ENCODE peak calls at places on chromosomes 16 and 17, in four cellular contexts. One of them, this sample, is unnamed.

GRCh38 chr17:19248923-19249574 is 11.9 kb downstream of the EPN2 start:
- DNase-seq in fibroblast of lung: peak
- DNase-seq in cardiac fibroblast: peak
- DNase-seq in stomach: no peak
- DNase-seq in this sample: peak

GRCh38 chr17:80970044-80970761 is 21.4 kb upstream of the CHMP6 start:
- DNase-seq in cardiac fibroblast: no peak
- DNase-seq in fibroblast of lung: peak
- DNase-seq in stomach: peak
- DNase-seq in this sample: peak

GRCh38 chr16:76583466-76583865 is 306.3 kb downstream of the CNTNAP4 start:
- DNase-seq in stomach: no peak
- DNase-seq in cardiac fibroblast: peak
- DNase-seq in fibroblast of lung: peak
- DNase-seq in this sample: peak

GRCh38 chr17:74746376-74746775 is 2.1 kb upstream of the NHERF1 start:
- DNase-seq in cardiac fibroblast: no peak
- DNase-seq in stomach: no peak
- DNase-seq in fibroblast of lung: no peak
- DNase-seq in this sample: no peak

GRCh38 chr17:79458356-79458755 is 152.5 kb downstream of the RBFOX3 start:
- DNase-seq in fibroblast of lung: no peak
- DNase-seq in cardiac fibroblast: no peak
- DNase-seq in stomach: no peak
- DNase-seq in this sample: no peak

GRCh38 chr16:30551781-30552180 is 6.4 kb downstream of the ZNF764 start:
- DNase-seq in cardiac fibroblast: no peak
- DNase-seq in fibroblast of lung: no peak
- DNase-seq in stomach: no peak
- DNase-seq in this sample: no peak

GRCh38 chr17:55279203-55279602 is 14.4 kb downstream of the HLF start:
- DNase-seq in fibroblast of lung: no peak
- DNase-seq in stomach: no peak
- DNase-seq in cardiac fibroblast: no peak
- DNase-seq in this sample: no peak

GRCh38 chr16:63890072-63890471 is 1231.8 kb downstream of the CDH11 start:
- DNase-seq in cardiac fibroblast: peak
- DNase-seq in stomach: no peak
- DNase-seq in fibroblast of lung: peak
- DNase-seq in this sample: peak

GRCh38 chr17:29844339-29845048 is 85.5 kb downstream of the SSH2 start:
- DNase-seq in stomach: no peak
- DNase-seq in cardiac fibroblast: peak
- DNase-seq in fibroblast of lung: peak
- DNase-seq in this sample: no peak

GRCh38 chr17:1193300-1193699 is 13.5 kb upstream of the ABR start:
- DNase-seq in cardiac fibroblast: no peak
- DNase-seq in stomach: no peak
- DNase-seq in fibroblast of lung: no peak
- DNase-seq in this sample: no peak

GRCh38 chr17:80236911-80237310 is 16.7 kb downstream of the SLC26A11 start:
- DNase-seq in cardiac fibroblast: no peak
- DNase-seq in fibroblast of lung: no peak
- DNase-seq in stomach: no peak
- DNase-seq in this sample: no peak

GRCh38 chr17:61218438-61218837 is 181.2 kb upstream of the TBX2 start:
- DNase-seq in cardiac fibroblast: peak
- DNase-seq in stomach: no peak
- DNase-seq in fibroblast of lung: peak
- DNase-seq in this sample: peak

GRCh38 chr16:83623091-83623730 is 184.6 kb upstream of the HSBP1 start:
- DNase-seq in fibroblast of lung: no peak
- DNase-seq in cardiac fibroblast: no peak
- DNase-seq in stomach: no peak
- DNase-seq in this sample: no peak

GRCh38 chr17:82239401-82239925 is 10.6 kb downstream of the SLC16A3 start:
- DNase-seq in cardiac fibroblast: peak
- DNase-seq in fibroblast of lung: no peak
- DNase-seq in stomach: no peak
- DNase-seq in this sample: no peak

GRCh38 chr17:75124041-75124818 is 7.3 kb downstream of the NT5C start:
- DNase-seq in cardiac fibroblast: peak
- DNase-seq in stomach: peak
- DNase-seq in fibroblast of lung: peak
- DNase-seq in this sample: peak

GRCh38 chr16:76959166-76959565 is 231.8 kb upstream of the MON1B start:
- DNase-seq in cardiac fibroblast: no peak
- DNase-seq in stomach: no peak
- DNase-seq in fibroblast of lung: no peak
- DNase-seq in this sample: peak

GRCh38 chr16:16790597-16790996 is 411.7 kb downstream of the NPIPA7 start:
- DNase-seq in cardiac fibroblast: no peak
- DNase-seq in stomach: no peak
- DNase-seq in fibroblast of lung: no peak
- DNase-seq in this sample: no peak

GRCh38 chr16:77986021-77986420 is 36.3 kb upstream of the CLEC3A start:
- DNase-seq in cardiac fibroblast: no peak
- DNase-seq in fibroblast of lung: no peak
- DNase-seq in stomach: no peak
- DNase-seq in this sample: no peak

GRCh38 chr16:50580180-50580771 is 32.1 kb downstream of the NKD1 start:
- DNase-seq in fibroblast of lung: no peak
- DNase-seq in stomach: no peak
- DNase-seq in cardiac fibroblast: no peak
- DNase-seq in this sample: peak

GRCh38 chr16:1042776-1043349 is 29.7 kb upstream of the SSTR5 start:
- DNase-seq in cardiac fibroblast: no peak
- DNase-seq in fibroblast of lung: no peak
- DNase-seq in stomach: no peak
- DNase-seq in this sample: no peak

GRCh38 chr16:25052530-25052929 is 37.4 kb upstream of the ARHGAP17 start:
- DNase-seq in fibroblast of lung: no peak
- DNase-seq in stomach: peak
- DNase-seq in cardiac fibroblast: no peak
- DNase-seq in this sample: no peak

GRCh38 chr17:47949951-47950350 is 7.7 kb downstream of the PRR15L start:
- DNase-seq in fibroblast of lung: no peak
- DNase-seq in stomach: peak
- DNase-seq in cardiac fibroblast: no peak
- DNase-seq in this sample: no peak

GRCh38 chr16:66256919-66257318 is 109.6 kb upstream of the CDH5 start:
- DNase-seq in cardiac fibroblast: no peak
- DNase-seq in stomach: no peak
- DNase-seq in fibroblast of lung: no peak
- DNase-seq in this sample: peak

GRCh38 chr17:60079401-60079861 is 710 bp upstream of the HEATR6 start:
- DNase-seq in cardiac fibroblast: peak
- DNase-seq in stomach: no peak
- DNase-seq in fibroblast of lung: peak
- DNase-seq in this sample: no peak

GRCh38 chr17:9022553-9023388 is 1.5 kb downstream of the NTN1 start:
- DNase-seq in stomach: no peak
- DNase-seq in fibroblast of lung: peak
- DNase-seq in cardiac fibroblast: peak
- DNase-seq in this sample: peak

GRCh38 chr17:31488982-31489294 is 97.5 kb downstream of the RAB11FIP4 start:
- DNase-seq in stomach: peak
- DNase-seq in cardiac fibroblast: no peak
- DNase-seq in fibroblast of lung: no peak
- DNase-seq in this sample: peak

GRCh38 chr17:75013077-75013391 is 564 bp downstream of the MRPL58 start:
- DNase-seq in stomach: no peak
- DNase-seq in fibroblast of lung: no peak
- DNase-seq in cardiac fibroblast: no peak
- DNase-seq in this sample: no peak

GRCh38 chr17:69593716-69594115 is 179.2 kb downstream of the MAP2K6 start:
- DNase-seq in cardiac fibroblast: peak
- DNase-seq in fibroblast of lung: no peak
- DNase-seq in stomach: no peak
- DNase-seq in this sample: no peak

GRCh38 chr17:40450175-40450574 is 6.9 kb downstream of the IGFBP4 start:
- DNase-seq in stomach: peak
- DNase-seq in cardiac fibroblast: peak
- DNase-seq in fibroblast of lung: peak
- DNase-seq in this sample: peak

GRCh38 chr16:1614226-1615102 is 2.3 kb downstream of the CRAMP1 start:
- DNase-seq in fibroblast of lung: peak
- DNase-seq in stomach: peak
- DNase-seq in cardiac fibroblast: peak
- DNase-seq in this sample: peak

GRCh38 chr16:86939609-86940008 is 361.3 kb downstream of the FOXL1 start:
- DNase-seq in cardiac fibroblast: no peak
- DNase-seq in fibroblast of lung: no peak
- DNase-seq in stomach: no peak
- DNase-seq in this sample: peak

GRCh38 chr16:55367301-55367745 is 43.3 kb downstream of the IRX6 start:
- DNase-seq in fibroblast of lung: no peak
- DNase-seq in stomach: no peak
- DNase-seq in cardiac fibroblast: peak
- DNase-seq in this sample: no peak
- H3K4me3 ChIP-seq in fibroblast of lung: no peak
- H3K4me3 ChIP-seq in stomach: no peak
- H3K4me3 ChIP-seq in cardiac fibroblast: no peak
- H3K4me3 ChIP-seq in this sample: no peak

DNA sequence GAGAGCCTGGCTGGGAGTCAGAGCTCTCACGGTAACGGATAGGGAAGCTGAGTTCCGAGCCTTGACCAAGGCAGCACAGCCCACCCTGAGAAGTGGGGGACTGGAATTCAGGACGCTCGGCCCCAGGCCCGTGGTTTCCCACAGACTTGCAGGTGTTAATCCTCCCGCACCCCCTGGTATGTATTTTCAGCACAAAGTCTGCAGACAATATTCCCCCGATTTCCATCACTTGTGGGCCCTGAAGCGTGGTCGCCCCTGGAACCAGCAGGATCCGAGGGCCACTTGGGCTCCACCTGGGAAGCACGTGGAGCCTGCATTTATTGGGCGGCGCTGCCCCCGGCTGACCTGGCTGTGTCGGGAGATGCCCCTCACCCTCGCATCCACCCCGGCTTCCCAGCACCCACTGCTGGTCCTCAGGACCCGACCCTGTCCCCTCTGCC is 60.2 kb downstream of the WSB1 start:
- DNase-seq in fibroblast of lung: no peak
- DNase-seq in stomach: no peak
- DNase-seq in cardiac fibroblast: no peak
- DNase-seq in this sample: no peak
- TF ChIP-seq CTCF in fibroblast of lung: no peak
- TF ChIP-seq CTCF in stomach: no peak
- TF ChIP-seq CTCF in cardiac fibroblast: no peak
- TF ChIP-seq CTCF in this sample: no peak

GRCh38 chr16:2702438-2702825 is 17.6 kb downstream of the PRSS27 start:
- DNase-seq in fibroblast of lung: no peak
- DNase-seq in stomach: no peak
- DNase-seq in cardiac fibroblast: no peak
- DNase-seq in this sample: no peak
- H3K4me3 ChIP-seq in fibroblast of lung: no peak
- H3K4me3 ChIP-seq in stomach: no peak
- H3K4me3 ChIP-seq in cardiac fibroblast: no peak
- H3K4me3 ChIP-seq in this sample: no peak

DNA sequence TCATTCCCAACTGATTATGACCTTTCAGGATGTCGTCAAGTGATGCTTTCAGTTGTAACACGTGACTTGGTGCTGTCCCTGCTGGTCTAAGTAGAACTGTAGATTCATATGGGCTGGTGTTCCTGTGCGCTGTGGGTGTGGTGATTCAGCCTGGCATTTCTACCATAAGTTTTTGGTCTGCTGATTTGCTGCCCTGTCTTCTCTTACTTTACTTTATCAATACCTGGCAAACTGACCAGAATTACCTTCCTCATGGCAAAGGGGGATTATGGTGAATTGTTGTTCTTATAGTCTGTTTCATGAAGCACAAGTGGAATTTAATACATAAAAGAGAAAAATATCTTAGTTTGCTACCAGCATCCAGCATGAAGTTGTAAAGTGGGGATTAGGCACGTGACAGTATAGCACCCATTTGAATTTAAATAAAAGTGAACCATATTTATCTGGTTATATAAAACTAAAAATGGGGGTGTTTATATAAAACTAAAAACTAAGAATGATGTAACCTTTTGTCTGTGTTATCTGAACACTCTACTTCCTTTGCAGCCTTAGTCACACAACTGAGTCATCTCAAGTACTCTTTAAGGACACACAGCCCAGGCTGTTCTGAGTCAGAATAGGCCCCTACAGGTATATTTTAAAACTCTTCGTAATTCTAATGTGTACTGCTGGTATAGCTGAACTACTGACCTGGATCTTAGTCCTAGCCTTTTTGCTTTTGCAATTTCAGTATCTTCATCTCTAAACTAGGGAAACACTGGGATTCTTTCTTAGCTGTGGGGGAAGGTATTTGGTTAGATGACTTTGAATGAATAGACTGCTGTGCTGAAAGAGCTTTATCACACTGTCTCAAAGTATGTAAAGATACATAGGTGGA is 28.3 kb downstream of the TTC19 start:
- DNase-seq in cardiac fibroblast: peak
- DNase-seq in stomach: no peak
- DNase-seq in fibroblast of lung: peak
- DNase-seq in this sample: peak
- TF ChIP-seq CTCF in cardiac fibroblast: peak
- TF ChIP-seq CTCF in stomach: no peak
- TF ChIP-seq CTCF in fibroblast of lung: no peak
- TF ChIP-seq CTCF in this sample: no peak

GRCh38 chr17:39193346-39193745 is 4.1 kb downstream of the CACNB1 start:
- DNase-seq in stomach: no peak
- DNase-seq in cardiac fibroblast: no peak
- DNase-seq in fibroblast of lung: no peak
- DNase-seq in this sample: no peak
- H3K4me3 ChIP-seq in stomach: no peak
- H3K4me3 ChIP-seq in cardiac fibroblast: no peak
- H3K4me3 ChIP-seq in fibroblast of lung: no peak
- H3K4me3 ChIP-seq in this sample: no peak

GRCh38 chr17:45132302-45132568 is at the start of gene PLCD3:
- DNase-seq in stomach: no peak
- DNase-seq in cardiac fibroblast: no peak
- DNase-seq in fibroblast of lung: no peak
- DNase-seq in this sample: no peak
- TF ChIP-seq CTCF in stomach: no peak
- TF ChIP-seq CTCF in cardiac fibroblast: no peak
- TF ChIP-seq CTCF in fibroblast of lung: no peak
- TF ChIP-seq CTCF in this sample: no peak

GRCh38 chr16:11350531-11351335 is 5.5 kb downstream of the RMI2 start:
- DNase-seq in cardiac fibroblast: peak
- DNase-seq in stomach: no peak
- DNase-seq in fibroblast of lung: peak
- DNase-seq in this sample: no peak
- H3K4me3 ChIP-seq in cardiac fibroblast: no peak
- H3K4me3 ChIP-seq in stomach: no peak
- H3K4me3 ChIP-seq in fibroblast of lung: peak
- H3K4me3 ChIP-seq in this sample: no peak